ENCODE peak calls at places on chromosome 7, in six cellular contexts. One of them, this sample, is unnamed.

GRCh38 chr7:43799605-43800004 is 41.1 kb downstream of the BLVRA start:
- DNase-seq in Right ventricle myocardium superior: no peak
- DNase-seq in ureter: no peak
- DNase-seq in ELF-1: no peak
- DNase-seq in neural crest cell: no peak
- DNase-seq in activated naive CD4-positive, alpha-beta T cell treated with anti-CD3 and anti-CD28 coated beads for 36 hours: peak; percentile 9
- DNase-seq in this sample: no peak

GRCh38 chr7:115782716-115783460 is 247.7 kb downstream of the TFEC start:
- DNase-seq in Right ventricle myocardium superior: no peak
- DNase-seq in ureter: no peak
- DNase-seq in ELF-1: no peak
- DNase-seq in neural crest cell: no peak
- DNase-seq in activated naive CD4-positive, alpha-beta T cell treated with anti-CD3 and anti-CD28 coated beads for 36 hours: no peak
- DNase-seq in this sample: no peak

GRCh38 chr7:26422761-26423160 is 131.1 kb downstream of the SNX10 start:
- DNase-seq in Right ventricle myocardium superior: no peak
- DNase-seq in ureter: no peak
- DNase-seq in ELF-1: no peak
- DNase-seq in neural crest cell: no peak
- DNase-seq in activated naive CD4-positive, alpha-beta T cell treated with anti-CD3 and anti-CD28 coated beads for 36 hours: no peak
- DNase-seq in this sample: no peak

GRCh38 chr7:17485905-17486304 is 187.5 kb downstream of the AHR start:
- DNase-seq in Right ventricle myocardium superior: no peak
- DNase-seq in ureter: no peak
- DNase-seq in ELF-1: no peak
- DNase-seq in neural crest cell: no peak
- DNase-seq in activated naive CD4-positive, alpha-beta T cell treated with anti-CD3 and anti-CD28 coated beads for 36 hours: no peak
- DNase-seq in this sample: no peak

GRCh38 chr7:3879337-3880054 is 578.4 kb downstream of the SDK1 start:
- DNase-seq in Right ventricle myocardium superior: peak; percentile 50
- DNase-seq in ureter: no peak
- DNase-seq in ELF-1: no peak
- DNase-seq in neural crest cell: no peak
- DNase-seq in activated naive CD4-positive, alpha-beta T cell treated with anti-CD3 and anti-CD28 coated beads for 36 hours: no peak
- DNase-seq in this sample: peak; percentile 51

GRCh38 chr7:130425798-130426197 is 15.0 kb downstream of the CEP41 start:
- DNase-seq in Right ventricle myocardium superior: no peak
- DNase-seq in ureter: no peak
- DNase-seq in ELF-1: no peak
- DNase-seq in neural crest cell: no peak
- DNase-seq in activated naive CD4-positive, alpha-beta T cell treated with anti-CD3 and anti-CD28 coated beads for 36 hours: no peak
- DNase-seq in this sample: no peak

GRCh38 chr7:111853231-111853990 is 291.1 kb upstream of the IMMP2L start:
- DNase-seq in Right ventricle myocardium superior: no peak
- DNase-seq in ureter: no peak
- DNase-seq in ELF-1: peak; percentile 35
- DNase-seq in neural crest cell: no peak
- DNase-seq in activated naive CD4-positive, alpha-beta T cell treated with anti-CD3 and anti-CD28 coated beads for 36 hours: no peak
- DNase-seq in this sample: no peak

GRCh38 chr7:80941206-80941758 is 22.4 kb upstream of the SEMA3C start:
- DNase-seq in Right ventricle myocardium superior: no peak
- DNase-seq in ureter: no peak
- DNase-seq in ELF-1: no peak
- DNase-seq in neural crest cell: no peak
- DNase-seq in activated naive CD4-positive, alpha-beta T cell treated with anti-CD3 and anti-CD28 coated beads for 36 hours: no peak
- DNase-seq in this sample: no peak

GRCh38 chr7:38731195-38731594 is 100.0 kb upstream of the AMPH start:
- DNase-seq in Right ventricle myocardium superior: no peak
- DNase-seq in ureter: no peak
- DNase-seq in ELF-1: no peak
- DNase-seq in neural crest cell: no peak
- DNase-seq in activated naive CD4-positive, alpha-beta T cell treated with anti-CD3 and anti-CD28 coated beads for 36 hours: no peak
- DNase-seq in this sample: no peak

GRCh38 chr7:30087371-30087770 is 47.4 kb upstream of the MTURN start:
- DNase-seq in Right ventricle myocardium superior: no peak
- DNase-seq in ureter: no peak
- DNase-seq in ELF-1: no peak
- DNase-seq in neural crest cell: no peak
- DNase-seq in activated naive CD4-positive, alpha-beta T cell treated with anti-CD3 and anti-CD28 coated beads for 36 hours: no peak
- DNase-seq in this sample: no peak

GRCh38 chr7:157414702-157415096 is 77.9 kb downstream of the DNAJB6 start:
- DNase-seq in Right ventricle myocardium superior: peak; percentile 36
- DNase-seq in ureter: no peak
- DNase-seq in ELF-1: no peak
- DNase-seq in neural crest cell: no peak
- DNase-seq in activated naive CD4-positive, alpha-beta T cell treated with anti-CD3 and anti-CD28 coated beads for 36 hours: no peak
- DNase-seq in this sample: no peak

GRCh38 chr7:107948645-107949442 is 54.1 kb downstream of the LAMB1 start:
- DNase-seq in Right ventricle myocardium superior: no peak
- DNase-seq in ureter: no peak
- DNase-seq in ELF-1: no peak
- DNase-seq in neural crest cell: no peak
- DNase-seq in activated naive CD4-positive, alpha-beta T cell treated with anti-CD3 and anti-CD28 coated beads for 36 hours: no peak
- DNase-seq in this sample: no peak

GRCh38 chr7:142759433-142759832 is 10.2 kb downstream of the PRSS1 start:
- DNase-seq in Right ventricle myocardium superior: no peak
- DNase-seq in ureter: no peak
- DNase-seq in ELF-1: no peak
- DNase-seq in neural crest cell: no peak
- DNase-seq in activated naive CD4-positive, alpha-beta T cell treated with anti-CD3 and anti-CD28 coated beads for 36 hours: no peak
- DNase-seq in this sample: no peak

GRCh38 chr7:78063758-78064157 is 265.2 kb downstream of the PHTF2 start:
- DNase-seq in Right ventricle myocardium superior: no peak
- DNase-seq in ureter: no peak
- DNase-seq in ELF-1: no peak
- DNase-seq in neural crest cell: no peak
- DNase-seq in activated naive CD4-positive, alpha-beta T cell treated with anti-CD3 and anti-CD28 coated beads for 36 hours: no peak
- DNase-seq in this sample: no peak

GRCh38 chr7:41131956-41132355 is 570.9 kb downstream of the INHBA start:
- DNase-seq in Right ventricle myocardium superior: no peak
- DNase-seq in ureter: no peak
- DNase-seq in ELF-1: no peak
- DNase-seq in neural crest cell: no peak
- DNase-seq in activated naive CD4-positive, alpha-beta T cell treated with anti-CD3 and anti-CD28 coated beads for 36 hours: no peak
- DNase-seq in this sample: no peak

GRCh38 chr7:103915958-103916357 is 73.5 kb downstream of the RELN start:
- DNase-seq in Right ventricle myocardium superior: no peak
- DNase-seq in ureter: no peak
- DNase-seq in ELF-1: no peak
- DNase-seq in neural crest cell: no peak
- DNase-seq in activated naive CD4-positive, alpha-beta T cell treated with anti-CD3 and anti-CD28 coated beads for 36 hours: no peak
- DNase-seq in this sample: no peak

GRCh38 chr7:136957391-136957790 is 88.9 kb downstream of the CHRM2 start:
- DNase-seq in Right ventricle myocardium superior: no peak
- DNase-seq in ureter: no peak
- DNase-seq in ELF-1: no peak
- DNase-seq in neural crest cell: no peak
- DNase-seq in activated naive CD4-positive, alpha-beta T cell treated with anti-CD3 and anti-CD28 coated beads for 36 hours: no peak
- DNase-seq in this sample: no peak

GRCh38 chr7:50812847-50813475 is 30.3 kb upstream of the GRB10 start:
- DNase-seq in Right ventricle myocardium superior: peak; percentile 83
- DNase-seq in ureter: peak; percentile 84
- DNase-seq in ELF-1: no peak
- DNase-seq in neural crest cell: no peak
- DNase-seq in activated naive CD4-positive, alpha-beta T cell treated with anti-CD3 and anti-CD28 coated beads for 36 hours: no peak
- DNase-seq in this sample: peak; percentile 78

GRCh38 chr7:106284516-106285050 is at the start of gene NAMPT:
- DNase-seq in Right ventricle myocardium superior: no peak
- DNase-seq in ureter: peak; percentile 63
- DNase-seq in ELF-1: no peak
- DNase-seq in neural crest cell: peak; percentile 39
- DNase-seq in activated naive CD4-positive, alpha-beta T cell treated with anti-CD3 and anti-CD28 coated beads for 36 hours: no peak
- DNase-seq in this sample: peak; percentile 68

GRCh38 chr7:151416921-151417320 is 7.1 kb upstream of the WDR86 start:
- DNase-seq in Right ventricle myocardium superior: no peak
- DNase-seq in ureter: no peak
- DNase-seq in ELF-1: no peak
- DNase-seq in neural crest cell: no peak
- DNase-seq in activated naive CD4-positive, alpha-beta T cell treated with anti-CD3 and anti-CD28 coated beads for 36 hours: no peak
- DNase-seq in this sample: no peak

GRCh38 chr7:2015251-2015871 is 217.4 kb downstream of the MAD1L1 start:
- DNase-seq in Right ventricle myocardium superior: peak; percentile 32
- DNase-seq in ureter: no peak
- DNase-seq in ELF-1: no peak
- DNase-seq in neural crest cell: no peak
- DNase-seq in activated naive CD4-positive, alpha-beta T cell treated with anti-CD3 and anti-CD28 coated beads for 36 hours: no peak
- DNase-seq in this sample: peak; percentile 8

This sample was measured in left ventricle myocardium superior.